ENCODE peak calls at places on chromosomes 5 and 9, in nine cellular contexts. Y is lower lobe of right lung, Z is SK-N-SH, S is coronary artery, W is brain microvascular endothelial cell, R is cardiac muscle cell, B is H7, E is BE2C, A is mesendoderm. N is an unnamed sample.

GRCh38 chr5:154713615-154714125 is 41.5 kb upstream of the LARP1 start:
- DNase-seq in S (no peak), A (no peak), R (no peak), Y (no peak), Z (no peak), B (no peak), E (no peak), W (no peak), N (peak; percentile 67)

GRCh38 chr9:82891321-82891720 is 171.6 kb downstream of the RASEF start:
- DNase-seq in B (no peak), W (no peak), S (no peak), A (peak; percentile 32), E (no peak), Z (no peak), R (no peak), Y (no peak), N (no peak)

GRCh38 chr5:5306696-5307095 is 115.8 kb upstream of the ICE1 start:
- DNase-seq in Y (no peak), W (no peak), Z (no peak), R (no peak), B (no peak), S (peak; percentile 59), E (no peak), A (peak; percentile 45), N (peak; percentile 60)

GRCh38 chr9:133691659-133692363 is 46.3 kb downstream of the SARDH start:
- DNase-seq in W (peak; percentile 58), Z (no peak), A (no peak), Y (no peak), S (no peak), E (peak; percentile 36), B (no peak), R (no peak), N (no peak)

GRCh38 chr5:138664276-138664943 is 88.8 kb upstream of the CTNNA1 start:
- DNase-seq in B (no peak), A (peak; percentile 63), W (peak; percentile 18), Z (no peak), Y (no peak), E (no peak), R (no peak), S (no peak), N (no peak)

GRCh38 chr5:14190194-14191164 is 47.3 kb downstream of the TRIO start:
- DNase-seq in E (no peak), Z (no peak), S (peak; percentile 84), Y (no peak), B (no peak), W (peak; percentile 98), R (no peak), A (no peak), N (no peak)

GRCh38 chr5:137699291-137700281 is 36.3 kb downstream of the KLHL3 start:
- DNase-seq in W (no peak), A (peak; percentile 69), Z (no peak), R (no peak), S (no peak), B (no peak), E (no peak), Y (no peak), N (peak; percentile 35)

GRCh38 chr9:17135578-17135904 is 701 bp downstream of the CNTLN start:
- DNase-seq in W (peak; percentile 9), Z (no peak), Y (peak; percentile 54), S (no peak), A (peak; percentile 65), B (no peak), R (no peak), E (no peak), N (no peak)

GRCh38 chr5:173320259-173320658 is 8.0 kb downstream of the STC2 start:
- DNase-seq in E (no peak), B (peak; percentile 65), R (no peak), A (no peak), S (no peak), Y (no peak), Z (no peak), W (no peak), N (peak; percentile 53)

GRCh38 chr9:90805006-90805993 is 3.7 kb downstream of the SYK start:
- DNase-seq in E (peak; percentile 22), A (no peak), S (no peak), Y (no peak), Z (peak; percentile 22), W (no peak), B (no peak), R (no peak), N (no peak)

GRCh38 chr9:90801175-90801506 is 478 bp upstream of the SYK start:
- DNase-seq in Y (no peak), W (no peak), S (no peak), E (no peak), A (no peak), Z (no peak), B (no peak), R (no peak), N (no peak)

GRCh38 chr9:90802534-90802933 is 915 bp downstream of the SYK start:
- DNase-seq in A (no peak), E (no peak), S (no peak), W (no peak), Y (no peak), Z (no peak), R (no peak), B (no peak), N (no peak)

GRCh38 chr9:90801507-90802289 is at the start of gene SYK:
- DNase-seq in W (no peak), R (peak; percentile 34), S (no peak), Y (peak; percentile 89), Z (peak; percentile 66), A (peak; percentile 47), E (no peak), B (peak; percentile 85), N (peak; percentile 84)

GRCh38 chr9:90803860-90804593 is 2.4 kb downstream of the SYK start:
- DNase-seq in R (no peak), S (no peak), Y (no peak), A (no peak), B (no peak), W (no peak), Z (no peak), E (no peak), N (no peak)
- H3K4me3 ChIP-seq in R (no peak overlapping the region), S (no peak overlapping the region), Y (peak overlapping the region; percentile 63), A (no peak overlapping the region), B (no peak overlapping the region), W (no peak overlapping the region), Z (no peak overlapping the region), E (no peak overlapping the region), N (no peak overlapping the region)

GRCh38 chr5:171747061-171747859 is 38.4 kb upstream of the SMIM23 start:
- DNase-seq in Y (no peak), W (no peak), S (no peak), E (no peak), A (no peak), B (no peak), Z (no peak), R (no peak), N (no peak)

GRCh38 chr5:171749365-171749764 is 36.3 kb upstream of the SMIM23 start:
- DNase-seq in W (no peak), A (no peak), E (no peak), Y (no peak), B (no peak), Z (no peak), R (no peak), S (no peak), N (no peak)

GRCh38 chr5:171750316-171750788 is 35.3 kb upstream of the SMIM23 start:
- DNase-seq in W (peak; percentile 11), R (peak; percentile 41), S (no peak), E (peak; percentile 25), Z (peak; percentile 26), B (peak; percentile 79), A (peak; percentile 58), Y (no peak), N (peak; percentile 85)

GRCh38 chr5:171745602-171746001 is 40.0 kb upstream of the SMIM23 start:
- DNase-seq in Y (no peak), Z (no peak), S (no peak), R (no peak), A (no peak), E (no peak), W (no peak), B (no peak), N (no peak)

GRCh38 chr5:171748720-171749119 is 36.9 kb upstream of the SMIM23 start:
- DNase-seq in A (no peak), W (no peak), Y (no peak), B (no peak), R (no peak), S (no peak), E (no peak), Z (no peak), N (no peak)
- H3K4me3 ChIP-seq in A (no peak overlapping the region), W (no peak overlapping the region), Y (no peak overlapping the region), B (no peak overlapping the region), R (no peak overlapping the region), S (no peak overlapping the region), E (no peak overlapping the region), Z (no peak overlapping the region), N (no peak overlapping the region)

GRCh38 chr9:100066539-100066938 is 32.3 kb downstream of the ERP44 start:
- DNase-seq in B (no peak), Z (no peak), W (peak; percentile 66), Y (no peak), A (peak; percentile 12), S (no peak), E (peak; percentile 78), R (no peak), N (no peak)
- H3K4me3 ChIP-seq in B (no peak overlapping the region), Z (no peak overlapping the region), W (no peak overlapping the region), Y (no peak overlapping the region), A (no peak overlapping the region), S (peak overlapping the region; percentile 37), E (peak overlapping the region; percentile 46), R (no peak overlapping the region), N (no peak overlapping the region)

GRCh38 chr9:137194909-137195308 is 5.6 kb downstream of the TPRN start:
- DNase-seq in B (no peak), E (no peak), A (no peak), Y (no peak), W (no peak), Z (no peak), R (no peak), S (no peak), N (no peak)

GRCh38 chr9:137198051-137198747 is 2.3 kb downstream of the TPRN start:
- DNase-seq in E (no peak), R (no peak), W (no peak), B (no peak), A (no peak), Z (no peak), S (no peak), Y (peak; percentile 73), N (no peak)

GRCh38 chr9:137194388-137194787 is 5.9 kb downstream of the SSNA1 start:
- DNase-seq in E (no peak), S (no peak), Z (no peak), A (no peak), R (no peak), B (peak; percentile 67), W (no peak), Y (no peak), N (no peak)

GRCh38 chr9:137193771-137194170 is 5.3 kb downstream of the SSNA1 start:
- DNase-seq in W (no peak), B (no peak), Y (no peak), R (no peak), Z (no peak), S (no peak), E (no peak), A (no peak), N (no peak)

DNA sequence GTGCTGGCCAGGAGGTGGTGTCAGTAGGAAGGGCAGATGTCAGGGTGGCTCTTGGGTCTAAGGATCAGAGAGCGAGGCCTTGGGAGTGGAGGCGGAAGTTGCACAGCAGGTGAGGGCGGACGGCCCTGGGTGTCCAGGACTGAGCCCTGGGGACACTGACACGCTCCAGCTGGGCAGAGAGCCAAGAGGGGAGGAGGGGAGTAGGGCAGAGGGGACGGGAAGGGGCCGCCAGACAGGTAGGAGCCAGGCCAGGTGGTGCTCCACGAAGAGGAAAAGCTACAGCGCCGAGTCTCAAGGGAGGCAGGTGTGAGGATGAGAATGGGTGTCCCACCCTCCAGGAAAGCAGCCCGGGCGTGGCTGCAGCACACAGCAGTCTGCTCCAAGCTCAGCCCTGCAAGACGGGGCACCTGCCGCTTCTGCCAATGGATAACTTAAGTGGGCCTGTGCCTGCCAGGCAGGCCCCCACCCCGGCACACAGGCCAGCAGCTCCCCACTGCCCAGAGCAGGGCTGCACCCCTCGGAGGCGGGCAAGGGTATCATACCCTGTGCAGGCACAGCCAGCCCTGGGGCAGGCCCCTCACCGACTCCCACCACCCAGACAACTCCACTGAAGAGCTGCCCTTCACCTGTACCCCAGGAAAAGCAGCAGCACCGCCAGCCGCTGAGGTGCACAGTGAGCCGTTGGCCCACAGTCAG is 4.9 kb downstream of the TPRN start:
- DNase-seq in E (no peak), S (no peak), Y (no peak), R (no peak), Z (no peak), W (no peak), B (no peak), A (no peak), N (no peak)
- H3K4me3 ChIP-seq in E (no peak overlapping the region), S (no peak overlapping the region), Y (no peak overlapping the region), R (no peak overlapping the region), Z (no peak overlapping the region), W (no peak overlapping the region), B (no peak overlapping the region), A (no peak overlapping the region), N (no peak overlapping the region)

N was measured in endodermal cell.